ENCODE peak calls at places on chromosomes 7 and 10, in six cellular contexts. U is activated naive CD4-positive, alpha-beta T cell; S is GM10248; P is posterior vena cava; X is DMS 273 treated with DMSO at 0.1 percent for 48 hours; Z is T-helper 1 cell. K is an unnamed sample.

GRCh38 chr10:59997807-59998525 is 91.6 kb upstream of the CCDC6 start:
- DNase-seq in U (no peak), S (no peak), P (no peak), X (no peak), Z (no peak), K (no peak)

GRCh38 chr10:109386101-109386500 is 537.2 kb downstream of the XPNPEP1 start:
- DNase-seq in U (no peak), S (no peak), P (no peak), X (no peak), Z (no peak), K (no peak)

GRCh38 chr7:38673795-38674194 is 42.6 kb upstream of the AMPH start:
- DNase-seq in U (no peak), S (no peak), P (no peak), X (no peak), Z (no peak), K (no peak)

GRCh38 chr10:3714526-3714925 is 70.5 kb downstream of the KLF6 start:
- DNase-seq in U (no peak), S (no peak), P (no peak), X (no peak), Z (no peak), K (no peak)

GRCh38 chr10:21364196-21365114 is 161.0 kb downstream of the SKIDA1 start:
- DNase-seq in U (no peak), S (no peak), P (no peak), X (no peak), Z (no peak), K (no peak)

GRCh38 chr10:97708976-97709745 is 4.4 kb upstream of the MARVELD1 start:
- DNase-seq in U (no peak), S (no peak), P (peak; percentile 88), X (no peak), Z (no peak), K (no peak)

GRCh38 chr10:47402681-47403301 is 18.7 kb upstream of the ZNF488 start:
- DNase-seq in U (no peak), S (no peak), P (peak; percentile 83), X (no peak), Z (no peak), K (no peak)

GRCh38 chr7:101739757-101740398 is 77.5 kb upstream of the CUX1 start:
- DNase-seq in U (no peak), S (no peak), P (no peak), X (no peak), Z (no peak), K (no peak)

GRCh38 chr7:21352540-21353387 is 75.1 kb upstream of the SP4 start:
- DNase-seq in U (no peak), S (peak; percentile 66), P (no peak), X (no peak), Z (no peak), K (no peak)

GRCh38 chr10:11602919-11603523 is 8.4 kb downstream of the USP6NL start:
- DNase-seq in U (no peak), S (no peak), P (no peak), X (no peak), Z (no peak), K (no peak)

GRCh38 chr10:97427571-97428179 is 1.7 kb downstream of the PGAM1 start:
- DNase-seq in U (no peak), S (no peak), P (no peak), X (no peak), Z (no peak), K (peak; percentile 29)

GRCh38 chr10:102476466-102477141 is 25.3 kb upstream of the C10orf95 start:
- DNase-seq in U (no peak), S (no peak), P (no peak), X (no peak), Z (no peak), K (no peak)

GRCh38 chr10:50497758-50498157 is 126.0 kb downstream of the SGMS1 start:
- DNase-seq in U (no peak), S (peak; percentile 59), P (no peak), X (no peak), Z (no peak), K (no peak)

GRCh38 chr10:86440874-86441838 is 74.6 kb upstream of the GRID1 start:
- DNase-seq in U (no peak), S (no peak), P (no peak), X (no peak), Z (no peak), K (no peak)

GRCh38 chr10:88949912-88950664 is 2.5 kb downstream of the ACTA2 start:
- DNase-seq in U (no peak), S (no peak), P (no peak), X (no peak), Z (no peak), K (no peak)

GRCh38 chr10:118321724-118322575 is 20.2 kb downstream of the FAM204A start:
- DNase-seq in U (no peak), S (no peak), P (no peak), X (no peak), Z (no peak), K (no peak)

GRCh38 chr10:105974803-105975456 is 1189.6 kb downstream of the SORCS1 start:
- DNase-seq in U (no peak), S (no peak), P (no peak), X (peak; percentile 45), Z (no peak), K (no peak)

GRCh38 chr10:21860718-21861117 is 142.8 kb downstream of the DNAJC1 start:
- DNase-seq in U (no peak), S (no peak), P (no peak), X (no peak), Z (no peak), K (no peak)

GRCh38 chr10:84296071-84296981 is 32.1 kb upstream of the CCSER2 start:
- DNase-seq in U (no peak), S (no peak), P (no peak), X (no peak), Z (no peak), K (no peak)

GRCh38 chr10:73854310-73854709 is 20.0 kb downstream of the CAMK2G start:
- DNase-seq in U (no peak), S (no peak), P (no peak), X (no peak), Z (no peak), K (no peak)

GRCh38 chr7:32893225-32893560 is 1.6 kb upstream of the KBTBD2 start:
- DNase-seq in U (no peak), S (no peak), P (no peak), X (no peak), Z (no peak), K (no peak)